ENCODE peak calls at places on chromosomes 16 and 17, in five cellular contexts. One of them, this sample, is unnamed.
A peak's percentile ranks its signal among the peaks of the same experiment; 100 is the strongest.

GRCh38 chr17:68591583-68591982 is 9.6 kb downstream of the FAM20A start:
- DNase-seq in naive thymus-derived CD4-positive, alpha-beta T cell: no peak
- DNase-seq in GM23338: peak; percentile 87
- DNase-seq in GM23248: no peak
- DNase-seq in A549: no peak
- DNase-seq in this sample: no peak

GRCh38 chr17:81510798-81511549 is 1.6 kb downstream of the ACTG1 start:
- DNase-seq in naive thymus-derived CD4-positive, alpha-beta T cell: no peak
- DNase-seq in GM23338: no peak
- DNase-seq in GM23248: peak; percentile 61
- DNase-seq in A549: no peak
- DNase-seq in this sample: no peak

GRCh38 chr17:31411707-31412285 is 20.3 kb downstream of the RAB11FIP4 start:
- DNase-seq in naive thymus-derived CD4-positive, alpha-beta T cell: no peak
- DNase-seq in GM23338: no peak
- DNase-seq in GM23248: no peak
- DNase-seq in A549: no peak
- DNase-seq in this sample: no peak

GRCh38 chr16:11781773-11782172 is 15.3 kb downstream of the ZC3H7A start:
- DNase-seq in naive thymus-derived CD4-positive, alpha-beta T cell: no peak
- DNase-seq in GM23338: no peak
- DNase-seq in GM23248: no peak
- DNase-seq in A549: no peak
- DNase-seq in this sample: no peak

GRCh38 chr17:33469911-33470310 is 176.8 kb upstream of the ASIC2 start:
- DNase-seq in naive thymus-derived CD4-positive, alpha-beta T cell: no peak
- DNase-seq in GM23338: no peak
- DNase-seq in GM23248: peak; percentile 94
- DNase-seq in A549: no peak
- DNase-seq in this sample: no peak

GRCh38 chr17:35387496-35387895 is 14.1 kb upstream of the SLFN11 start:
- DNase-seq in naive thymus-derived CD4-positive, alpha-beta T cell: no peak
- DNase-seq in GM23338: no peak
- DNase-seq in GM23248: no peak
- DNase-seq in A549: no peak
- DNase-seq in this sample: no peak

GRCh38 chr16:74577882-74578366 is 29.0 kb downstream of the GLG1 start:
- DNase-seq in naive thymus-derived CD4-positive, alpha-beta T cell: no peak
- DNase-seq in GM23338: no peak
- DNase-seq in GM23248: peak; percentile 83
- DNase-seq in A549: no peak
- DNase-seq in this sample: no peak

GRCh38 chr17:33642002-33642401 is 348.9 kb upstream of the ASIC2 start:
- DNase-seq in naive thymus-derived CD4-positive, alpha-beta T cell: no peak
- DNase-seq in GM23338: peak; percentile 47
- DNase-seq in GM23248: no peak
- DNase-seq in A549: no peak
- DNase-seq in this sample: no peak

GRCh38 chr17:72005332-72006163 is 115.3 kb upstream of the SOX9 start:
- DNase-seq in naive thymus-derived CD4-positive, alpha-beta T cell: no peak
- DNase-seq in GM23338: no peak
- DNase-seq in GM23248: no peak
- DNase-seq in A549: no peak
- DNase-seq in this sample: no peak

GRCh38 chr17:2610195-2610594 is 16.7 kb downstream of the PAFAH1B1 start:
- DNase-seq in naive thymus-derived CD4-positive, alpha-beta T cell: no peak
- DNase-seq in GM23338: no peak
- DNase-seq in GM23248: no peak
- DNase-seq in A549: no peak
- DNase-seq in this sample: no peak

GRCh38 chr17:2613089-2613808 is 19.8 kb downstream of the PAFAH1B1 start:
- DNase-seq in naive thymus-derived CD4-positive, alpha-beta T cell: no peak
- DNase-seq in GM23338: no peak
- DNase-seq in GM23248: no peak
- DNase-seq in A549: no peak
- DNase-seq in this sample: no peak

GRCh38 chr17:2610640-2611175 is 17.3 kb downstream of the PAFAH1B1 start:
- DNase-seq in naive thymus-derived CD4-positive, alpha-beta T cell: no peak
- DNase-seq in GM23338: no peak
- DNase-seq in GM23248: no peak
- DNase-seq in A549: no peak
- DNase-seq in this sample: no peak

GRCh38 chr17:2611627-2612026 is 18.2 kb downstream of the PAFAH1B1 start:
- DNase-seq in naive thymus-derived CD4-positive, alpha-beta T cell: no peak
- DNase-seq in GM23338: no peak
- DNase-seq in GM23248: no peak
- DNase-seq in A549: no peak
- DNase-seq in this sample: no peak

GRCh38 chr17:2612630-2613029 is 19.2 kb downstream of the PAFAH1B1 start:
- DNase-seq in naive thymus-derived CD4-positive, alpha-beta T cell: no peak
- DNase-seq in GM23338: no peak
- DNase-seq in GM23248: no peak
- DNase-seq in A549: no peak
- DNase-seq in this sample: no peak
- H3K4me1 ChIP-seq in naive thymus-derived CD4-positive, alpha-beta T cell: peaks cover 11% of the 10 kb centered on the region
- H3K4me1 ChIP-seq in GM23338: peaks cover 9% of the 10 kb centered on the region
- H3K4me1 ChIP-seq in GM23248: no peaks in the 10 kb centered on the region
- H3K4me1 ChIP-seq in A549: peaks cover 10% of the 10 kb centered on the region
- H3K4me1 ChIP-seq in this sample: peaks cover 3% of the 10 kb centered on the region

GRCh38 chr17:1643293-1643998 is 2.1 kb downstream of the SCARF1 start:
- DNase-seq in naive thymus-derived CD4-positive, alpha-beta T cell: peak; percentile 64
- DNase-seq in GM23338: peak; percentile 96
- DNase-seq in GM23248: peak; percentile 59
- DNase-seq in A549: peak; percentile 65
- DNase-seq in this sample: no peak

GRCh38 chr17:1646199-1646875 is 805 bp upstream of the SCARF1 start:
- DNase-seq in naive thymus-derived CD4-positive, alpha-beta T cell: no peak
- DNase-seq in GM23338: no peak
- DNase-seq in GM23248: no peak
- DNase-seq in A549: no peak
- DNase-seq in this sample: no peak

GRCh38 chr17:1645207-1646171 is at the start of gene SCARF1:
- DNase-seq in naive thymus-derived CD4-positive, alpha-beta T cell: no peak
- DNase-seq in GM23338: no peak
- DNase-seq in GM23248: no peak
- DNase-seq in A549: no peak
- DNase-seq in this sample: no peak

GRCh38 chr17:1644493-1645206 is 882 bp downstream of the SCARF1 start:
- DNase-seq in naive thymus-derived CD4-positive, alpha-beta T cell: no peak
- DNase-seq in GM23338: no peak
- DNase-seq in GM23248: peak; percentile 66
- DNase-seq in A549: no peak
- DNase-seq in this sample: no peak

GRCh38 chr17:1643999-1644492 is 1.5 kb downstream of the SCARF1 start:
- DNase-seq in naive thymus-derived CD4-positive, alpha-beta T cell: no peak
- DNase-seq in GM23338: no peak
- DNase-seq in GM23248: no peak
- DNase-seq in A549: no peak
- DNase-seq in this sample: no peak
- H3K27ac ChIP-seq in naive thymus-derived CD4-positive, alpha-beta T cell: no peak overlapping the region
- H3K27ac ChIP-seq in GM23338: no peak overlapping the region
- H3K27ac ChIP-seq in GM23248: no peak overlapping the region
- H3K27ac ChIP-seq in A549: peak overlapping the region; percentile 81
- H3K27ac ChIP-seq in this sample: no peak overlapping the region

GRCh38 chr17:9104370-9105041 is 83.2 kb downstream of the NTN1 start:
- DNase-seq in naive thymus-derived CD4-positive, alpha-beta T cell: no peak
- DNase-seq in GM23338: no peak
- DNase-seq in GM23248: no peak
- DNase-seq in A549: no peak
- DNase-seq in this sample: no peak
- H3K4me3 ChIP-seq in naive thymus-derived CD4-positive, alpha-beta T cell: no peak overlapping the region
- H3K4me3 ChIP-seq in GM23338: no peak overlapping the region
- H3K4me3 ChIP-seq in GM23248: no peak overlapping the region
- H3K4me3 ChIP-seq in A549: no peak overlapping the region
- H3K4me3 ChIP-seq in this sample: no peak overlapping the region

GRCh38 chr16:89178453-89179147 is 7.1 kb downstream of the CDH15 start:
- DNase-seq in naive thymus-derived CD4-positive, alpha-beta T cell: no peak
- DNase-seq in GM23338: no peak
- DNase-seq in GM23248: no peak
- DNase-seq in A549: no peak
- DNase-seq in this sample: no peak
- H3K4me1 ChIP-seq in naive thymus-derived CD4-positive, alpha-beta T cell: peaks cover 6% of the 10 kb centered on the region
- H3K4me1 ChIP-seq in GM23338: peaks cover 2% of the 10 kb centered on the region
- H3K4me1 ChIP-seq in GM23248: no peaks in the 10 kb centered on the region
- H3K4me1 ChIP-seq in A549: no peaks in the 10 kb centered on the region
- H3K4me1 ChIP-seq in this sample: no peaks in the 10 kb centered on the region

GRCh38 chr16:68232335-68232734 is 3.6 kb downstream of the ESRP2 start:
- DNase-seq in naive thymus-derived CD4-positive, alpha-beta T cell: no peak
- DNase-seq in GM23338: no peak
- DNase-seq in GM23248: no peak
- DNase-seq in A549: no peak
- DNase-seq in this sample: no peak
- H3K27ac ChIP-seq in naive thymus-derived CD4-positive, alpha-beta T cell: no peak overlapping the region
- H3K27ac ChIP-seq in GM23338: no peak overlapping the region
- H3K27ac ChIP-seq in GM23248: no peak overlapping the region
- H3K27ac ChIP-seq in A549: no peak overlapping the region
- H3K27ac ChIP-seq in this sample: no peak overlapping the region

GRCh38 chr17:39151680-39152058 is 232 bp upstream of the PLXDC1 start:
- DNase-seq in naive thymus-derived CD4-positive, alpha-beta T cell: no peak
- DNase-seq in GM23338: no peak
- DNase-seq in GM23248: peak; percentile 16
- DNase-seq in A549: no peak
- DNase-seq in this sample: no peak
- H3K4me3 ChIP-seq in naive thymus-derived CD4-positive, alpha-beta T cell: peak overlapping the region; percentile 91
- H3K4me3 ChIP-seq in GM23338: peak overlapping the region; percentile 90
- H3K4me3 ChIP-seq in GM23248: peak overlapping the region; percentile 42
- H3K4me3 ChIP-seq in A549: no peak overlapping the region
- H3K4me3 ChIP-seq in this sample: peak overlapping the region; percentile 41

GRCh38 chr17:77432791-77433190 is 292.0 kb downstream of the SEC14L1 start:
- DNase-seq in naive thymus-derived CD4-positive, alpha-beta T cell: no peak
- DNase-seq in GM23338: no peak
- DNase-seq in GM23248: no peak
- DNase-seq in A549: no peak
- DNase-seq in this sample: no peak
- H3K4me1 ChIP-seq in naive thymus-derived CD4-positive, alpha-beta T cell: peaks cover 98% of the 10 kb centered on the region
- H3K4me1 ChIP-seq in GM23338: peaks cover 44% of the 10 kb centered on the region
- H3K4me1 ChIP-seq in GM23248: peaks cover 60% of the 10 kb centered on the region
- H3K4me1 ChIP-seq in A549: peaks cover 41% of the 10 kb centered on the region
- H3K4me1 ChIP-seq in this sample: peaks cover 21% of the 10 kb centered on the region